ENCODE peak calls at places on chromosomes 3 and 15, in nine cellular contexts. D is Peyer's patch; V is CD8-positive, alpha-beta T cell; I is body of pancreas; X is stomach; P is OCI-LY7; B is neural progenitor cell; G is left lung; Y is spleen. M is an unnamed sample. For H3K4me1, the result is how much of the 10 kb centered on the place peaks cover.

GRCh38 chr15:54609152-54609551 is 587.6 kb downstream of the RSL24D1 start:
- DNase-seq in D (no peak), V (no peak), I (no peak), X (no peak), P (no peak), B (no peak), G (no peak), Y (no peak), M (no peak)

GRCh38 chr3:172288625-172289024 is 159.6 kb downstream of the GHSR start:
- DNase-seq in D (no peak), V (no peak), I (no peak), X (no peak), P (no peak), B (no peak), G (no peak), Y (no peak), M (peak)

GRCh38 chr3:79249701-79250100 is 518.1 kb downstream of the ROBO1 start:
- DNase-seq in D (no peak), V (no peak), I (no peak), X (no peak), P (no peak), B (no peak), G (no peak), Y (no peak), M (no peak)

GRCh38 chr15:52680041-52680391 is 828 bp upstream of the ATOSA start:
- DNase-seq in D (no peak), V (no peak), I (no peak), X (no peak), P (peak), B (no peak), G (no peak), Y (no peak), M (no peak)

GRCh38 chr3:170205302-170205701 is 16.9 kb upstream of the PRKCI start:
- DNase-seq in D (no peak), V (no peak), I (no peak), X (no peak), P (no peak), B (no peak), G (no peak), Y (no peak), M (no peak)

GRCh38 chr3:106025151-106025722 is 156.4 kb upstream of the CBLB start:
- DNase-seq in D (no peak), V (no peak), I (peak), X (peak), P (no peak), B (no peak), G (no peak), Y (no peak), M (no peak)

GRCh38 chr15:73821181-73821580 is 52.2 kb upstream of the TBC1D21 start:
- DNase-seq in D (no peak), V (no peak), I (no peak), X (no peak), P (no peak), B (no peak), G (no peak), Y (peak), M (no peak)

GRCh38 chr15:95872366-95872771 is 458.1 kb upstream of the NR2F2 start:
- DNase-seq in D (no peak), V (no peak), I (no peak), X (no peak), P (no peak), B (no peak), G (no peak), Y (no peak), M (no peak)

GRCh38 chr3:36893137-36893557 is 51.7 kb downstream of the TRANK1 start:
- DNase-seq in D (no peak), V (no peak), I (no peak), X (no peak), P (peak), B (no peak), G (no peak), Y (peak), M (no peak)

GRCh38 chr3:152384412-152384811 is 115.7 kb downstream of the MBNL1 start:
- DNase-seq in D (no peak), V (no peak), I (no peak), X (no peak), P (no peak), B (no peak), G (no peak), Y (no peak), M (no peak)
- H3K4me1 ChIP-seq in D (under half), V (half or more), I (half or more), X (half or more), P (under half), B (under half), G (half or more), Y (half or more), M (under half)

GRCh38 chr15:90307661-90308060 is 42.2 kb downstream of the NGRN start:
- DNase-seq in D (no peak), V (no peak), I (no peak), X (no peak), P (no peak), B (no peak), G (no peak), Y (no peak), M (no peak)
- H3K4me3 ChIP-seq in D (no peak), V (no peak), I (no peak), X (no peak), P (no peak), B (no peak), G (no peak), Y (no peak), M (no peak)

GRCh38 chr15:89303986-89304385 is 30.6 kb downstream of the POLG start:
- DNase-seq in D (no peak), V (no peak), I (no peak), X (no peak), P (no peak), B (no peak), G (no peak), Y (no peak), M (no peak)

GRCh38 chr15:89301304-89302089 is 33.1 kb downstream of the POLG start:
- DNase-seq in D (no peak), V (no peak), I (no peak), X (no peak), P (no peak), B (no peak), G (no peak), Y (no peak), M (no peak)

GRCh38 chr15:89305395-89305794 is 29.2 kb downstream of the POLG start:
- DNase-seq in D (no peak), V (no peak), I (no peak), X (no peak), P (no peak), B (no peak), G (no peak), Y (no peak), M (no peak)

GRCh38 chr15:89299896-89300295 is 34.7 kb downstream of the POLG start:
- DNase-seq in D (no peak), V (no peak), I (no peak), X (no peak), P (no peak), B (no peak), G (no peak), Y (no peak), M (no peak)
- TF ChIP-seq CTCF in D (no peak), V (no peak), I (peak), X (no peak), P (peak), B (peak), G (no peak), Y (no peak), M (peak)

GRCh38 chr3:16262195-16262594 is 2.5 kb downstream of the DPH3 start:
- DNase-seq in D (no peak), V (no peak), I (no peak), X (no peak), P (no peak), B (no peak), G (no peak), Y (no peak), M (no peak)
- H3K4me1 ChIP-seq in D (under half), V (under half), I (under half), X (under half), P (under half), B (under half), G (under half), Y (under half), M (under half)

M was measured in BE2C.